ENCODE peak calls at places on chromosomes 7 and 10, in six cellular contexts. O, Y, V, H, P and K are unnamed samples.

GRCh38 chr7:99842926-99843325 is 15.1 kb downstream of the CYP3A43 start:
- DNase-seq in P (no peak), Y (no peak), H (no peak), V (no peak), O (no peak), K (no peak)

GRCh38 chr7:585229-585711 is 65.6 kb upstream of the PDGFA start:
- DNase-seq in H (no peak), O (no peak), Y (peak; percentile 18), V (no peak), P (peak; percentile 25), K (no peak)

GRCh38 chr7:118711631-118712156 is 487.2 kb downstream of the ANKRD7 start:
- DNase-seq in V (no peak), Y (no peak), O (no peak), P (no peak), H (no peak), K (no peak)

GRCh38 chr7:47571355-47572100 is 10.4 kb downstream of the TNS3 start:
- DNase-seq in V (peak; percentile 77), H (peak; percentile 95), Y (no peak), O (no peak), P (peak; percentile 72), K (no peak)

GRCh38 chr7:43880596-43880995 is 11.3 kb upstream of the MRPS24 start:
- DNase-seq in Y (no peak), O (no peak), P (no peak), H (peak; percentile 78), V (no peak), K (no peak)

GRCh38 chr10:130747359-130747758 is 564.2 kb downstream of the TCERG1L start:
- DNase-seq in Y (no peak), H (no peak), P (no peak), O (peak; percentile 20), V (no peak), K (no peak)

GRCh38 chr10:84196941-84197340 is 2.6 kb downstream of the CDHR1 start:
- DNase-seq in O (no peak), P (no peak), H (no peak), Y (no peak), V (no peak), K (no peak)

GRCh38 chr7:44449531-44449930 is 40.9 kb downstream of the NUDCD3 start:
- DNase-seq in V (no peak), O (no peak), P (peak; percentile 63), Y (no peak), H (peak; percentile 70), K (no peak)

GRCh38 chr10:131121511-131122035 is 189.9 kb downstream of the TCERG1L start:
- DNase-seq in V (no peak), H (no peak), P (no peak), Y (no peak), O (no peak), K (no peak)

GRCh38 chr10:60911216-60911615 is 32.8 kb downstream of the RHOBTB1 start:
- DNase-seq in Y (no peak), P (no peak), V (no peak), O (no peak), H (no peak), K (no peak)

GRCh38 chr10:120514035-120514620 is 57.1 kb downstream of the PLPP4 start:
- DNase-seq in V (peak; percentile 54), Y (peak; percentile 22), P (peak; percentile 30), H (peak; percentile 7), O (no peak), K (no peak)

GRCh38 chr10:83647519-83647918 is 491.8 kb upstream of the GHITM start:
- DNase-seq in O (no peak), P (no peak), Y (no peak), V (no peak), H (no peak), K (no peak)

GRCh38 chr7:101817031-101817929 is at the start of gene CUX1:
- DNase-seq in H (no peak), V (no peak), O (no peak), P (no peak), Y (peak; percentile 37), K (no peak)

GRCh38 chr10:29811751-29812427 is 177.1 kb upstream of the SVIL start:
- DNase-seq in H (peak; percentile 98), P (peak; percentile 97), O (no peak), V (no peak), Y (no peak), K (no peak)

GRCh38 chr7:111168182-111168581 is 77.3 kb downstream of the LRRN3 start:
- DNase-seq in H (peak; percentile 47), Y (no peak), V (no peak), P (peak; percentile 84), O (no peak), K (no peak)

GRCh38 chr10:50469778-50470193 is 154.0 kb downstream of the SGMS1 start:
- DNase-seq in O (no peak), H (no peak), V (no peak), Y (peak; percentile 66), P (no peak), K (no peak)

GRCh38 chr7:112495820-112496462 is 15.2 kb downstream of the LSMEM1 start:
- DNase-seq in Y (peak; percentile 53), H (peak; percentile 64), O (no peak), P (peak; percentile 68), V (no peak), K (no peak)

GRCh38 chr7:113093561-113093960 is 6.9 kb upstream of the GPR85 start:
- DNase-seq in V (no peak), H (no peak), O (no peak), P (no peak), Y (no peak), K (no peak)

GRCh38 chr10:123526356-123527079 is 139.6 kb upstream of the GPR26 start:
- DNase-seq in P (no peak), O (peak; percentile 45), V (no peak), Y (no peak), H (no peak), K (no peak)

GRCh38 chr10:55358539-55358938 is 557.5 kb upstream of the PCDH15 start:
- DNase-seq in P (peak; percentile 3), H (no peak), V (no peak), Y (no peak), O (no peak), K (no peak)

GRCh38 chr7:48225101-48225500 is 53.8 kb downstream of the ABCA13 start:
- DNase-seq in P (no peak), O (no peak), V (no peak), Y (no peak), H (no peak), K (no peak)

GRCh38 chr7:130071701-130072622 is 1.6 kb downstream of the KLHDC10 start:
- DNase-seq in V (peak; percentile 28), O (no peak), H (peak; percentile 90), Y (peak; percentile 89), P (peak; percentile 91), K (no peak)

GRCh38 chr7:126957443-126957842 is 295.3 kb downstream of the GRM8 start:
- DNase-seq in Y (no peak), V (no peak), H (no peak), O (no peak), P (no peak), K (no peak)

GRCh38 chr7:116711790-116712189 is 39.8 kb downstream of the MET start:
- DNase-seq in O (no peak), P (no peak), Y (no peak), V (no peak), H (no peak), K (no peak)

GRCh38 chr7:70728873-70729552 is 402.9 kb upstream of the GALNT17 start:
- DNase-seq in V (no peak), H (no peak), Y (peak; percentile 83), P (no peak), O (no peak), K (no peak)

GRCh38 chr10:65065278-65065677 is 1544.1 kb downstream of the REEP3 start:
- DNase-seq in H (no peak), Y (no peak), P (no peak), O (no peak), V (no peak), K (no peak)

GRCh38 chr10:60414877-60415585 is 25.4 kb upstream of the ANK3 start:
- DNase-seq in P (peak; percentile 86), V (no peak), Y (no peak), O (no peak), H (peak; percentile 92), K (no peak)

GRCh38 chr7:81478664-81479063 is 291.2 kb downstream of the HGF start:
- DNase-seq in V (no peak), Y (no peak), O (no peak), H (peak; percentile 18), P (no peak), K (no peak)

GRCh38 chr10:22552888-22553378 is 161.4 kb downstream of the PIP4K2A start:
- DNase-seq in V (no peak), O (no peak), H (peak; percentile 18), Y (no peak), P (peak; percentile 83), K (peak; percentile 29)

GRCh38 chr7:40800771-40801170 is 666.0 kb downstream of the SUGCT start:
- DNase-seq in Y (no peak), P (no peak), V (no peak), O (no peak), H (no peak), K (no peak)

GRCh38 chr10:21506351-21506750 is 19.1 kb downstream of the SKIDA1 start:
- DNase-seq in V (no peak), H (no peak), O (no peak), P (no peak), Y (no peak), K (no peak)

GRCh38 chr7:105399043-105399725 is 10.5 kb upstream of the SRPK2 start:
- DNase-seq in H (peak; percentile 52), Y (peak; percentile 6), O (no peak), P (peak; percentile 41), V (no peak), K (no peak)
- TF ChIP-seq CTCF in H (peak; percentile 52), Y (no peak), O (peak; percentile 64), P (peak; percentile 38), V (peak; percentile 35), K (peak; percentile 46)

GRCh38 chr7:135557455-135558336 is at the start of gene NUP205:
- DNase-seq in Y (peak; percentile 88), H (peak; percentile 85), O (peak; percentile 75), V (peak; percentile 27), P (peak; percentile 85), K (peak; percentile 63)
- TF ChIP-seq CTCF in Y (no peak), H (no peak), O (no peak), V (no peak), P (no peak), K (no peak)

GRCh38 chr10:36725581-36726520 is 399.5 kb upstream of the ANKRD30A start:
- DNase-seq in P (peak; percentile 91), V (no peak), O (no peak), H (peak; percentile 88), Y (no peak), K (no peak)
- TF ChIP-seq CTCF in P (peak; percentile 42), V (no peak), O (peak; percentile 58), H (peak; percentile 54), Y (no peak), K (peak; percentile 59)

DNA sequence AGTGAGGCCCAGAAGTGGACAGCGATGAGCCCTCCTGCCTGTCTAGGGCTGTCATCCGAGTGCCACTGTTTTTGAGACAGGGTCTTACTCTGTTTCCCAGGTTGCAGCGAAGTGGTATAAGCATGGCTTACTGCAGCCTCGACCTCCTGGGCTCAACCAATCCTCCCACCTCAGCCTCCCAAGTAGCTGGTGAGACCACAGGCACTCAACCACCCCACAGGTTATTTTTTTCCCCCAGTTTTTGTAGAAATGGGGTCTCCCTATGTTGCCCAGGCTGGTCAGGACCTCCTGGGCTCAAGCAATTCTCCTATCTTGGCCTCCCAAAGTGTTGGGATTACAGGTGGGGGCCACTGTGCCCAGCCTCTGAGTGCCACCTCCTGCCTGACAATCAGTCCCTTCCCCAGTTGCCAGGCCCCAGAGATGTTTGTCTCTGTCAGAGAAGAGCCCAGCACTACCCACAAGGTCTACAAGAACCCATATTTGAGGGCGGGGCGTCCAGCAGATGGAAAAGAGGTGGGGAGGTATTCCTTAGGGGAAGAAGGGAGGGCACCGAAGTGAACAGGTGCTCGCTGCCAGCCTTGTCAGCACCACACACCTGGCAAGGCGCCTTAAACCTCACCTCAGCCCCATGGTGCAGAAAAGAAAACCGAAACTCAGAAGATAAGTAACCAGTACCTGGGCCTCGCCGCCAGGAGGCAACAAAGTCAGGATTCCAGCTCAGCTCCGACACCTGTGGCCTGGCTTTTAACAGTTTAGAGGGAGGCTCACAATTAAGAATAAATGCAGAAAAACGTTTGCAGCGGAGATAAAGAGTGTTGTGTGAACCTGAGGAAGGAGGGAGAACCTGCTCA is 77.4 kb upstream of the ANLN start:
- DNase-seq in P (no peak), O (no peak), V (no peak), H (no peak), Y (peak; percentile 75), K (no peak)
- TF ChIP-seq CTCF in P (no peak), O (peak; percentile 59), V (peak; percentile 64), H (no peak), Y (peak; percentile 63), K (no peak)